ENCODE peak calls at places on chromosomes 16 and 17, in ten cellular contexts. U is CD8-positive, alpha-beta T cell; V is left ventricle myocardium inferior; G is PC-3; D is A549; M is heart left ventricle; R is pancreas; T is thoracic aorta; S is psoas muscle; C is Peyer's patch. Q is an unnamed sample.
A peak's percentile ranks its signal among the peaks of the same experiment; 100 is the strongest.

GRCh38 chr16:66711581-66711980 is 15.0 kb upstream of the CMTM4 start:
- DNase-seq in G (no peak), M (no peak), U (no peak), D (no peak), C (no peak), S (no peak), V (no peak), R (no peak), T (no peak), Q (no peak)

GRCh38 chr17:12549499-12549901 is 116.2 kb upstream of the MYOCD start:
- DNase-seq in S (no peak), V (no peak), M (no peak), R (no peak), C (no peak), G (no peak), D (no peak), T (no peak), U (no peak), Q (no peak)

GRCh38 chr16:7470344-7470743 is 137.7 kb downstream of the RBFOX1 start:
- DNase-seq in G (no peak), T (no peak), D (no peak), V (no peak), R (no peak), M (no peak), C (no peak), S (no peak), U (no peak), Q (no peak)

GRCh38 chr16:77375396-77375795 is 59.4 kb downstream of the ADAMTS18 start:
- DNase-seq in V (no peak), G (no peak), S (no peak), R (no peak), D (no peak), U (no peak), T (no peak), M (no peak), C (no peak), Q (no peak)

GRCh38 chr16:3570420-3571062 is 6.7 kb downstream of the NLRC3 start:
- DNase-seq in D (no peak), V (no peak), S (no peak), U (no peak), C (no peak), T (no peak), M (no peak), R (no peak), G (no peak), Q (no peak)

GRCh38 chr16:65285128-65286120 is 163.6 kb upstream of the CDH11 start:
- DNase-seq in T (no peak), C (no peak), M (peak; percentile 76), R (no peak), V (peak; percentile 32), D (no peak), S (no peak), G (peak; percentile 45), U (no peak), Q (no peak)

GRCh38 chr17:64460955-64461354 is 12.0 kb downstream of the MILR1 start:
- DNase-seq in D (no peak), M (peak; percentile 51), U (no peak), R (no peak), T (no peak), V (peak; percentile 41), G (no peak), C (no peak), S (no peak), Q (no peak)

GRCh38 chr17:81901167-81902022 is 643 bp upstream of the NPB start:
- DNase-seq in G (no peak), V (no peak), S (no peak), D (no peak), M (no peak), U (no peak), T (no peak), C (no peak), R (peak; percentile 28), Q (no peak)

GRCh38 chr17:36846410-36847292 is 90.6 kb upstream of the LHX1 start:
- DNase-seq in V (no peak), C (no peak), M (no peak), S (no peak), U (no peak), R (no peak), D (no peak), G (no peak), T (no peak), Q (no peak)

GRCh38 chr17:80598813-80599545 is 54.3 kb downstream of the RPTOR start:
- DNase-seq in M (no peak), V (no peak), D (no peak), R (no peak), T (no peak), G (no peak), S (no peak), C (no peak), U (no peak), Q (no peak)

GRCh38 chr17:50175035-50175788 is 9.4 kb downstream of the SGCA start:
- DNase-seq in S (peak; percentile 15), V (no peak), R (peak; percentile 27), C (no peak), M (peak; percentile 45), G (no peak), T (no peak), U (no peak), D (no peak), Q (peak; percentile 21)
- H3K27ac ChIP-seq in S (peak overlapping the region; percentile 88), V (peak overlapping the region; percentile 92), R (no peak overlapping the region), C (no peak overlapping the region), M (peak overlapping the region; percentile 83), G (no peak overlapping the region), T (peak overlapping the region; percentile 98), U (no peak overlapping the region), D (peak overlapping the region; percentile 95), Q (no peak overlapping the region)

GRCh38 chr17:50944902-50945720 is 79.0 kb upstream of the TOB1 start:
- DNase-seq in C (no peak), V (no peak), U (no peak), S (no peak), D (no peak), G (no peak), R (peak; percentile 24), M (no peak), T (no peak), Q (peak; percentile 26)
- H3K4me1 ChIP-seq in C (peaks cover 9% of the 10 kb centered on the region), V (peaks cover 55% of the 10 kb centered on the region), U (peaks cover 41% of the 10 kb centered on the region), S (peaks cover 67% of the 10 kb centered on the region), D (peaks cover 78% of the 10 kb centered on the region), G (peaks cover 33% of the 10 kb centered on the region), R (peaks cover 44% of the 10 kb centered on the region), M (peaks cover 4% of the 10 kb centered on the region), T (peaks cover 27% of the 10 kb centered on the region), Q (peaks cover 16% of the 10 kb centered on the region)

DNA sequence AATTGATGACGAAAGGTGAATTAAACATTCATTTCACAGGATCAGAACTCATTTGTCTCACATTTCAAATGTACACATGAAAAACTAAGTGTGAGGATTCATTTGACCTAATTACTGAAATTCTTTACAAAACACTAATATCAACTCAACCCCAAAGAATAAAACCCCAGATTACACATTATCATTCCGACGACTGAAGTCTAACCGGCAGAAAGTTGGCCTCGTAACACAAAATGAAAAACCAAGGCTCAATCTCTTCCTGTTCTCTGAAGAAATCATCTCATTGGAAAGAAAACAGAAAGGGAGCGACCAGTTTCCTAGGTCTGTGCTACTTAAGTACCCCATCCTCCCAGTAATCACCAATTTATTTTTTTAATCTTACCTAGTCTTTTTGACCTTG is 1.8 kb downstream of the JPT1 start:
- DNase-seq in S (no peak), G (peak; percentile 19), V (no peak), C (no peak), D (no peak), M (no peak), T (no peak), U (no peak), R (no peak), Q (no peak)
- H3K27ac ChIP-seq in S (no peak overlapping the region), G (peak overlapping the region; percentile 36), V (no peak overlapping the region), C (no peak overlapping the region), D (peak overlapping the region; percentile 95), M (no peak overlapping the region), T (no peak overlapping the region), U (no peak overlapping the region), R (no peak overlapping the region), Q (no peak overlapping the region)

GRCh38 chr17:10674696-10675095 is 17.6 kb upstream of the MYH3 start:
- DNase-seq in G (no peak), V (no peak), D (no peak), M (no peak), R (no peak), S (no peak), T (no peak), C (no peak), U (no peak), Q (no peak)
- H3K4me1 ChIP-seq in G (no peaks in the 10 kb centered on the region), V (no peaks in the 10 kb centered on the region), D (no peaks in the 10 kb centered on the region), M (no peaks in the 10 kb centered on the region), R (no peaks in the 10 kb centered on the region), S (no peaks in the 10 kb centered on the region), T (no peaks in the 10 kb centered on the region), C (no peaks in the 10 kb centered on the region), U (no peaks in the 10 kb centered on the region), Q (no peaks in the 10 kb centered on the region)

DNA sequence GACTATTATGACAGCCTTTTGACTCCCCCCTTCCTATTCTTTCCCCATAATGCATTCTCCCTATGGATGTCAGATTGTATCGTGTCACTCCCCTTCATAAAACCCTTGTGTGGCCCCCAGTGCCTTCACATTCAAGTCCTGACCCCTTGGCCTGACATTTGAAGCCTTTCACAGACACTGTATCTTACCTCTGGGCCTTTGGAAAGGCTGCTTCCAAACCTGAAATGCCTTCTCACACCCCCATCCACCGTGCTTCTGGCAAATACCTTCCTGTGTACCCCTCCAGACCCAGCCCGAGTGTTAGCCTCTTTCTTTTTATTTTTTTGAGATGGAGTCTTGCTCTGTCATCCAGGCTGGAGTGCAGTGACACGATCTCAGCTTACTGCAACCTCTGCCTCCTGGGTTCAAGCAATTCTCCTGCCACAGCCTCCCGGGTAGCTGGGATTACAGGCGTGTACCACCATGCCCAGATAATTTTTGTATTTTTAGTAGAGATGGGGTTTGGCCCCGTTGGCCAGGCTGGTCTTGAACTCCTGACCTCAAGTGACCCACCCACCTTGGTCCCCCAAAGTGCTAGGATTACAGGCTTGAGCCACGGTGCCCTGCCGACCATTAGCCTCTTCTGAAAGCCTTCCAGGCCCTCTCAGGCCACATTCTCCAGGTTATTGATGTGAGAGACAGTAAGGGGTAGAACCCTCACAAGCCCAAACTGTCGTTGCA is 2.1 kb downstream of the ARMC5 start:
- DNase-seq in U (no peak), C (no peak), D (no peak), R (no peak), M (no peak), T (no peak), G (no peak), V (no peak), S (no peak), Q (no peak)
- H3K27ac ChIP-seq in U (no peak overlapping the region), C (no peak overlapping the region), D (no peak overlapping the region), R (no peak overlapping the region), M (no peak overlapping the region), T (no peak overlapping the region), G (no peak overlapping the region), V (no peak overlapping the region), S (no peak overlapping the region), Q (peak overlapping the region; percentile 76)

Q was measured in right lobe of liver.